ENCODE peak calls at places on chromosomes 5 and 9, in four cellular contexts. H is occipital lobe; F is activated CD4-positive, alpha-beta T cell treated with anti-CD3 and anti-CD28 coated beads, Interleukin-2, amount 50 U/mL, for 1 hour; Y is NCI-H524 treated with DMSO at 0.1 percent for 48 hours. X is an unnamed sample.

GRCh38 chr5:73605223-73606087 is 20.5 kb upstream of the ARHGEF28 start:
- DNase-seq in H (no peak), F (no peak), Y (no peak), X (peak)

GRCh38 chr5:137834498-137834897 is 33.2 kb upstream of the MYOT start:
- DNase-seq in H (no peak), F (no peak), Y (no peak), X (no peak)

GRCh38 chr5:1292846-1293415 is 1.9 kb downstream of the TERT start:
- DNase-seq in H (no peak), F (no peak), Y (no peak), X (no peak)

GRCh38 chr5:65483474-65484346 is 2.0 kb upstream of the ADAMTS6 start:
- DNase-seq in H (no peak), F (no peak), Y (peak), X (no peak)

GRCh38 chr5:122882836-122883235 is 37.4 kb downstream of the SNX24 start:
- DNase-seq in H (no peak), F (no peak), Y (no peak), X (no peak)

GRCh38 chr5:91266184-91266705 is 116.9 kb downstream of the ARRDC3 start:
- DNase-seq in H (no peak), F (no peak), Y (no peak), X (no peak)

GRCh38 chr5:80867233-80867632 is 92.9 kb upstream of the RASGRF2 start:
- DNase-seq in H (no peak), F (no peak), Y (no peak), X (no peak)

GRCh38 chr5:181189363-181189961 is 15.5 kb downstream of the TRIM7 start:
- DNase-seq in H (no peak), F (peak), Y (no peak), X (no peak)

GRCh38 chr9:102479191-102479590 is 515.9 kb upstream of the CYLC2 start:
- DNase-seq in H (no peak), F (no peak), Y (no peak), X (no peak)

GRCh38 chr5:137078171-137078665 is 420.9 kb downstream of the SPOCK1 start:
- DNase-seq in H (peak), F (no peak), Y (no peak), X (no peak)

GRCh38 chr9:120778758-120779157 is 14.5 kb downstream of the FBXW2 start:
- DNase-seq in H (no peak), F (no peak), Y (no peak), X (no peak)

GRCh38 chr5:31485376-31486207 is 46.3 kb downstream of the DROSHA start:
- DNase-seq in H (no peak), F (no peak), Y (no peak), X (peak)

GRCh38 chr9:120767451-120767850 is 25.8 kb downstream of the FBXW2 start:
- DNase-seq in H (no peak), F (no peak), Y (no peak), X (no peak)

GRCh38 chr5:152994040-152994439 is 496.4 kb upstream of the GRIA1 start:
- DNase-seq in H (no peak), F (no peak), Y (no peak), X (no peak)

GRCh38 chr5:98109561-98110006 is 663.9 kb upstream of the RGMB start:
- DNase-seq in H (no peak), F (no peak), Y (no peak), X (no peak)

GRCh38 chr5:5302201-5302600 is 120.3 kb upstream of the ICE1 start:
- DNase-seq in H (no peak), F (no peak), Y (no peak), X (no peak)

GRCh38 chr5:146043722-146044121 is 61.7 kb downstream of the PLAC8L1 start:
- DNase-seq in H (no peak), F (no peak), Y (no peak), X (no peak)

X was measured in pulmonary artery endothelial cell.